ENCODE peak calls at places on chromosome 2, in nine cellular contexts. One of them, this sample, is unnamed.

GRCh38 chr2:166372046-166372445 is 3.7 kb downstream of the SCN9A start:
- DNase-seq in neuronal stem cell: no peak
- DNase-seq in cardiac fibroblast: peak
- DNase-seq in heart left ventricle: no peak
- DNase-seq in foreskin fibroblast: no peak
- DNase-seq in fibroblast of pulmonary artery: no peak
- DNase-seq in GM23248: no peak
- DNase-seq in AG04449: no peak
- DNase-seq in aorta: no peak
- DNase-seq in this sample: no peak

GRCh38 chr2:127052068-127052770 is 54.7 kb downstream of the BIN1 start:
- DNase-seq in neuronal stem cell: no peak
- DNase-seq in cardiac fibroblast: no peak
- DNase-seq in heart left ventricle: peak
- DNase-seq in foreskin fibroblast: no peak
- DNase-seq in fibroblast of pulmonary artery: no peak
- DNase-seq in GM23248: no peak
- DNase-seq in AG04449: no peak
- DNase-seq in aorta: peak
- DNase-seq in this sample: no peak

GRCh38 chr2:67600946-67601345 is 203.8 kb downstream of the ETAA1 start:
- DNase-seq in neuronal stem cell: no peak
- DNase-seq in cardiac fibroblast: peak
- DNase-seq in heart left ventricle: no peak
- DNase-seq in foreskin fibroblast: peak
- DNase-seq in fibroblast of pulmonary artery: peak
- DNase-seq in GM23248: peak
- DNase-seq in AG04449: no peak
- DNase-seq in aorta: no peak
- DNase-seq in this sample: peak

GRCh38 chr2:201781583-201782051 is 884 bp upstream of the ALS2 start:
- DNase-seq in neuronal stem cell: no peak
- DNase-seq in cardiac fibroblast: no peak
- DNase-seq in heart left ventricle: no peak
- DNase-seq in foreskin fibroblast: peak
- DNase-seq in fibroblast of pulmonary artery: peak
- DNase-seq in GM23248: peak
- DNase-seq in AG04449: no peak
- DNase-seq in aorta: no peak
- DNase-seq in this sample: no peak

GRCh38 chr2:141142025-141142424 is 988.8 kb downstream of the LRP1B start:
- DNase-seq in neuronal stem cell: no peak
- DNase-seq in cardiac fibroblast: no peak
- DNase-seq in heart left ventricle: no peak
- DNase-seq in foreskin fibroblast: no peak
- DNase-seq in fibroblast of pulmonary artery: no peak
- DNase-seq in GM23248: no peak
- DNase-seq in AG04449: no peak
- DNase-seq in aorta: no peak
- DNase-seq in this sample: no peak

GRCh38 chr2:137741963-137742362 is 222.3 kb upstream of the HNMT start:
- DNase-seq in neuronal stem cell: no peak
- DNase-seq in cardiac fibroblast: no peak
- DNase-seq in heart left ventricle: no peak
- DNase-seq in foreskin fibroblast: no peak
- DNase-seq in fibroblast of pulmonary artery: no peak
- DNase-seq in GM23248: no peak
- DNase-seq in AG04449: no peak
- DNase-seq in aorta: no peak
- DNase-seq in this sample: no peak

GRCh38 chr2:55761024-55761423 is 67.4 kb upstream of the PNPT1 start:
- DNase-seq in neuronal stem cell: no peak
- DNase-seq in cardiac fibroblast: peak
- DNase-seq in heart left ventricle: no peak
- DNase-seq in foreskin fibroblast: peak
- DNase-seq in fibroblast of pulmonary artery: peak
- DNase-seq in GM23248: peak
- DNase-seq in AG04449: no peak
- DNase-seq in aorta: no peak
- DNase-seq in this sample: no peak

GRCh38 chr2:28137221-28137620 is 246.7 kb downstream of the BABAM2 start:
- DNase-seq in neuronal stem cell: no peak
- DNase-seq in cardiac fibroblast: peak
- DNase-seq in heart left ventricle: peak
- DNase-seq in foreskin fibroblast: peak
- DNase-seq in fibroblast of pulmonary artery: peak
- DNase-seq in GM23248: peak
- DNase-seq in AG04449: peak
- DNase-seq in aorta: no peak
- DNase-seq in this sample: no peak

GRCh38 chr2:147006724-147007123 is 838.1 kb upstream of the ACVR2A start:
- DNase-seq in neuronal stem cell: no peak
- DNase-seq in cardiac fibroblast: peak
- DNase-seq in heart left ventricle: no peak
- DNase-seq in foreskin fibroblast: peak
- DNase-seq in fibroblast of pulmonary artery: peak
- DNase-seq in GM23248: peak
- DNase-seq in AG04449: no peak
- DNase-seq in aorta: no peak
- DNase-seq in this sample: no peak

GRCh38 chr2:232351686-232352510 is 26.7 kb upstream of the ALPP start:
- DNase-seq in neuronal stem cell: no peak
- DNase-seq in cardiac fibroblast: no peak
- DNase-seq in heart left ventricle: no peak
- DNase-seq in foreskin fibroblast: no peak
- DNase-seq in fibroblast of pulmonary artery: no peak
- DNase-seq in GM23248: no peak
- DNase-seq in AG04449: no peak
- DNase-seq in aorta: peak
- DNase-seq in this sample: no peak
- H3K4me3 ChIP-seq in neuronal stem cell: no peak
- H3K4me3 ChIP-seq in cardiac fibroblast: no peak
- H3K4me3 ChIP-seq in heart left ventricle: no peak
- H3K4me3 ChIP-seq in foreskin fibroblast: no peak
- H3K4me3 ChIP-seq in fibroblast of pulmonary artery: no peak
- H3K4me3 ChIP-seq in GM23248: no peak
- H3K4me3 ChIP-seq in AG04449: no peak
- H3K4me3 ChIP-seq in aorta: no peak
- H3K4me3 ChIP-seq in this sample: no peak

GRCh38 chr2:171592026-171592555 is 69.8 kb downstream of the CYBRD1 start:
- DNase-seq in neuronal stem cell: no peak
- DNase-seq in cardiac fibroblast: no peak
- DNase-seq in heart left ventricle: no peak
- DNase-seq in foreskin fibroblast: peak
- DNase-seq in fibroblast of pulmonary artery: peak
- DNase-seq in GM23248: peak
- DNase-seq in AG04449: no peak
- DNase-seq in aorta: no peak
- DNase-seq in this sample: no peak
- H3K4me3 ChIP-seq in neuronal stem cell: no peak
- H3K4me3 ChIP-seq in cardiac fibroblast: peak
- H3K4me3 ChIP-seq in heart left ventricle: no peak
- H3K4me3 ChIP-seq in foreskin fibroblast: no peak
- H3K4me3 ChIP-seq in fibroblast of pulmonary artery: peak
- H3K4me3 ChIP-seq in GM23248: no peak
- H3K4me3 ChIP-seq in AG04449: no peak
- H3K4me3 ChIP-seq in aorta: no peak
- H3K4me3 ChIP-seq in this sample: no peak

GRCh38 chr2:144010096-144010495 is 509.8 kb downstream of the ZEB2 start:
- DNase-seq in neuronal stem cell: no peak
- DNase-seq in cardiac fibroblast: no peak
- DNase-seq in heart left ventricle: no peak
- DNase-seq in foreskin fibroblast: no peak
- DNase-seq in fibroblast of pulmonary artery: no peak
- DNase-seq in GM23248: no peak
- DNase-seq in AG04449: no peak
- DNase-seq in aorta: no peak
- DNase-seq in this sample: no peak

GRCh38 chr2:144006139-144006538 is 513.8 kb downstream of the ZEB2 start:
- DNase-seq in neuronal stem cell: no peak
- DNase-seq in cardiac fibroblast: no peak
- DNase-seq in heart left ventricle: no peak
- DNase-seq in foreskin fibroblast: no peak
- DNase-seq in fibroblast of pulmonary artery: no peak
- DNase-seq in GM23248: no peak
- DNase-seq in AG04449: no peak
- DNase-seq in aorta: no peak
- DNase-seq in this sample: no peak

DNA sequence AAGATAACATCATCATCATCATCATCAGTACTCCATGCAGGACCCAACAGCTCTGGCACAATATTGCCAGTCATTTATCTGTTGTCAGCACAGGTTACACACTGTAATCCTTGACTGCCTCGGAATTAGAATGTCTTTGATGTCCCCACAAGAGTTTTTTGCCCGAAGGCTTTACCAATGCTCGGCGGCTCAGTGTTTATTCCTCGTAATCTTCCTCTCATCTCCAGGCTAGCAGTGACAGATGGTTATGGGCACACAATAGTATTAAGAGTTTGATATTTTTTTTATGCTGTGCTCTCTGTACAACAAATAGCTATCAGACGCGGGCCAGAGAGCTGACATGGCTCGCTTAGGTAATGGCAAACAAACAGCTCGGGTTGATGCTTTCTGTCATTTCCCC is 515.2 kb downstream of the ZEB2 start:
- DNase-seq in neuronal stem cell: no peak
- DNase-seq in cardiac fibroblast: no peak
- DNase-seq in heart left ventricle: no peak
- DNase-seq in foreskin fibroblast: peak
- DNase-seq in fibroblast of pulmonary artery: no peak
- DNase-seq in GM23248: no peak
- DNase-seq in AG04449: no peak
- DNase-seq in aorta: no peak
- DNase-seq in this sample: no peak
- H3K4me3 ChIP-seq in neuronal stem cell: no peak
- H3K4me3 ChIP-seq in cardiac fibroblast: no peak
- H3K4me3 ChIP-seq in heart left ventricle: no peak
- H3K4me3 ChIP-seq in foreskin fibroblast: no peak
- H3K4me3 ChIP-seq in fibroblast of pulmonary artery: no peak
- H3K4me3 ChIP-seq in GM23248: no peak
- H3K4me3 ChIP-seq in AG04449: no peak
- H3K4me3 ChIP-seq in aorta: no peak
- H3K4me3 ChIP-seq in this sample: no peak

GRCh38 chr2:73291461-73292315 is 1.7 kb downstream of the EGR4 start:
- DNase-seq in neuronal stem cell: no peak
- DNase-seq in cardiac fibroblast: peak
- DNase-seq in heart left ventricle: no peak
- DNase-seq in foreskin fibroblast: peak
- DNase-seq in fibroblast of pulmonary artery: no peak
- DNase-seq in GM23248: no peak
- DNase-seq in AG04449: no peak
- DNase-seq in aorta: no peak
- DNase-seq in this sample: no peak
- H3K4me3 ChIP-seq in neuronal stem cell: peak
- H3K4me3 ChIP-seq in cardiac fibroblast: no peak
- H3K4me3 ChIP-seq in heart left ventricle: no peak
- H3K4me3 ChIP-seq in foreskin fibroblast: no peak
- H3K4me3 ChIP-seq in fibroblast of pulmonary artery: peak
- H3K4me3 ChIP-seq in GM23248: peak
- H3K4me3 ChIP-seq in AG04449: no peak
- H3K4me3 ChIP-seq in aorta: no peak
- H3K4me3 ChIP-seq in this sample: no peak

GRCh38 chr2:231383701-231384435 is 11.6 kb upstream of the B3GNT7 start:
- DNase-seq in neuronal stem cell: no peak
- DNase-seq in cardiac fibroblast: no peak
- DNase-seq in heart left ventricle: no peak
- DNase-seq in foreskin fibroblast: no peak
- DNase-seq in fibroblast of pulmonary artery: no peak
- DNase-seq in GM23248: no peak
- DNase-seq in AG04449: no peak
- DNase-seq in aorta: no peak
- DNase-seq in this sample: no peak
- H3K4me3 ChIP-seq in neuronal stem cell: no peak
- H3K4me3 ChIP-seq in cardiac fibroblast: no peak
- H3K4me3 ChIP-seq in heart left ventricle: no peak
- H3K4me3 ChIP-seq in foreskin fibroblast: no peak
- H3K4me3 ChIP-seq in fibroblast of pulmonary artery: no peak
- H3K4me3 ChIP-seq in GM23248: no peak
- H3K4me3 ChIP-seq in AG04449: no peak
- H3K4me3 ChIP-seq in aorta: no peak
- H3K4me3 ChIP-seq in this sample: no peak

GRCh38 chr2:237895544-237896506 is 36.4 kb downstream of the RAMP1 start:
- DNase-seq in neuronal stem cell: no peak
- DNase-seq in cardiac fibroblast: no peak
- DNase-seq in heart left ventricle: peak
- DNase-seq in foreskin fibroblast: peak
- DNase-seq in fibroblast of pulmonary artery: no peak
- DNase-seq in GM23248: no peak
- DNase-seq in AG04449: no peak
- DNase-seq in aorta: peak
- DNase-seq in this sample: no peak

GRCh38 chr2:237896507-237896892 is 37.1 kb downstream of the RAMP1 start:
- DNase-seq in neuronal stem cell: no peak
- DNase-seq in cardiac fibroblast: peak
- DNase-seq in heart left ventricle: no peak
- DNase-seq in foreskin fibroblast: peak
- DNase-seq in fibroblast of pulmonary artery: peak
- DNase-seq in GM23248: no peak
- DNase-seq in AG04449: no peak
- DNase-seq in aorta: no peak
- DNase-seq in this sample: no peak

GRCh38 chr2:237894396-237894979 is 35.1 kb downstream of the RAMP1 start:
- DNase-seq in neuronal stem cell: no peak
- DNase-seq in cardiac fibroblast: no peak
- DNase-seq in heart left ventricle: peak
- DNase-seq in foreskin fibroblast: no peak
- DNase-seq in fibroblast of pulmonary artery: no peak
- DNase-seq in GM23248: no peak
- DNase-seq in AG04449: no peak
- DNase-seq in aorta: peak
- DNase-seq in this sample: no peak

GRCh38 chr2:237894986-237895543 is 35.6 kb downstream of the RAMP1 start:
- DNase-seq in neuronal stem cell: no peak
- DNase-seq in cardiac fibroblast: no peak
- DNase-seq in heart left ventricle: peak
- DNase-seq in foreskin fibroblast: no peak
- DNase-seq in fibroblast of pulmonary artery: no peak
- DNase-seq in GM23248: no peak
- DNase-seq in AG04449: no peak
- DNase-seq in aorta: peak
- DNase-seq in this sample: no peak

GRCh38 chr2:237896941-237897340 is 37.5 kb downstream of the RAMP1 start:
- DNase-seq in neuronal stem cell: no peak
- DNase-seq in cardiac fibroblast: no peak
- DNase-seq in heart left ventricle: peak
- DNase-seq in foreskin fibroblast: no peak
- DNase-seq in fibroblast of pulmonary artery: no peak
- DNase-seq in GM23248: no peak
- DNase-seq in AG04449: no peak
- DNase-seq in aorta: peak
- DNase-seq in this sample: no peak
- H3K4me3 ChIP-seq in neuronal stem cell: no peak
- H3K4me3 ChIP-seq in cardiac fibroblast: no peak
- H3K4me3 ChIP-seq in heart left ventricle: no peak
- H3K4me3 ChIP-seq in foreskin fibroblast: no peak
- H3K4me3 ChIP-seq in fibroblast of pulmonary artery: no peak
- H3K4me3 ChIP-seq in GM23248: no peak
- H3K4me3 ChIP-seq in AG04449: no peak
- H3K4me3 ChIP-seq in aorta: no peak
- H3K4me3 ChIP-seq in this sample: no peak

DNA sequence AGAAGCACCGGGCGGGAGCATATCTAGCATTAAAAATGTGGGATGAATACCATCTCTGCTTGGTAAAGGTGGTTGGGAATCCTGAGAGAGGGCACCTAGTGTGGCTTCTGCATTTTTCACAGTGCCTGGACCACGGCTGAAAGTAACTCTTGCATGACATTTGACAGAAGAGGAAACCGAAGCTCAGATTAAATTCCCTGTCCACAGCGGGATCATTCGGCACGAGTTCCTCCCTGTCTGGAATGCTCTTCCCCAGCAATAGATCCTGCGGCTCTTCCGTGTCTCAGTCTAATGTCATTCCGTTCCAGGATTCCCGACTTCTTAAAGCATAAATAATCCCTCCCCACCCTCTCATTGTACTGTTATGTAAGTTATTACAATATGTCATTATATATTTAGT is 905 bp upstream of the RPS7 start:
- DNase-seq in neuronal stem cell: no peak
- DNase-seq in cardiac fibroblast: no peak
- DNase-seq in heart left ventricle: no peak
- DNase-seq in foreskin fibroblast: no peak
- DNase-seq in fibroblast of pulmonary artery: no peak
- DNase-seq in GM23248: no peak
- DNase-seq in AG04449: no peak
- DNase-seq in aorta: no peak
- DNase-seq in this sample: no peak
- H3K4me3 ChIP-seq in neuronal stem cell: peak
- H3K4me3 ChIP-seq in cardiac fibroblast: no peak
- H3K4me3 ChIP-seq in heart left ventricle: peak
- H3K4me3 ChIP-seq in foreskin fibroblast: no peak
- H3K4me3 ChIP-seq in fibroblast of pulmonary artery: no peak
- H3K4me3 ChIP-seq in GM23248: no peak
- H3K4me3 ChIP-seq in AG04449: no peak
- H3K4me3 ChIP-seq in aorta: peak
- H3K4me3 ChIP-seq in this sample: no peak